ENCODE peak calls at places on chromosomes 13 and 19, in four cellular contexts. C, E, L and I are unnamed samples. For H3K4me1, the result is how much of the 10 kb centered on the place peaks cover.

GRCh38 chr19:43465468-43466120 is at the start of gene LYPD3:
- DNase-seq in E (no peak), C (no peak), L (peak), I (no peak)

GRCh38 chr19:2949939-2950285 is 5.1 kb upstream of the ZNF77 start:
- DNase-seq in C (peak), E (no peak), L (no peak), I (no peak)

GRCh38 chr19:50695251-50696064 is 24.1 kb downstream of the SHANK1 start:
- DNase-seq in L (no peak), E (peak), C (no peak), I (no peak)

GRCh38 chr19:46924874-46925547 is 64.2 kb downstream of the ARHGAP35 start:
- DNase-seq in E (peak), L (no peak), C (peak), I (no peak)

GRCh38 chr13:106261450-106261849 is 274.0 kb downstream of the EFNB2 start:
- DNase-seq in L (no peak), C (no peak), E (no peak), I (no peak)

GRCh38 chr19:51513968-51514367 is 12.4 kb upstream of the SIGLEC12 start:
- DNase-seq in E (no peak), C (no peak), L (no peak), I (no peak)

GRCh38 chr19:1046836-1047695 is 7.2 kb downstream of the ABCA7 start:
- DNase-seq in L (peak), E (no peak), C (no peak), I (no peak)

GRCh38 chr19:7113233-7113632 is 43.7 kb downstream of the ZNF557 start:
- DNase-seq in C (no peak), L (no peak), E (no peak), I (no peak)

GRCh38 chr19:17227798-17228367 is 1.9 kb downstream of the OCEL1 start:
- DNase-seq in L (no peak), C (no peak), E (no peak), I (no peak)

GRCh38 chr19:13963603-13964105 is 11.3 kb downstream of the DCAF15 start:
- DNase-seq in E (no peak), C (no peak), L (no peak), I (no peak)

GRCh38 chr19:14363203-14364097 is 17.8 kb upstream of the ADGRE5 start:
- DNase-seq in L (peak), C (no peak), E (peak), I (peak)

GRCh38 chr13:20125783-20126165 is 35.1 kb downstream of the GJA3 start:
- DNase-seq in E (no peak), L (no peak), C (no peak), I (no peak)

GRCh38 chr19:47231215-47232054 is 436 bp upstream of the BBC3 start:
- DNase-seq in E (peak), C (peak), L (peak), I (peak)

GRCh38 chr19:16657384-16657783 is 2.6 kb downstream of the SMIM7 start:
- DNase-seq in E (no peak), C (no peak), L (no peak), I (no peak)

GRCh38 chr19:3710265-3710812 is 2.2 kb downstream of the TJP3 start:
- DNase-seq in C (no peak), E (no peak), L (peak), I (peak)

GRCh38 chr13:31234729-31235128 is 35.0 kb downstream of the B3GLCT start:
- DNase-seq in C (peak), E (no peak), L (no peak), I (no peak)

GRCh38 chr13:18998389-18998788 is 183.2 kb downstream of the TUBA3C start:
- DNase-seq in C (no peak), L (no peak), E (peak), I (no peak)

GRCh38 chr13:95643009-95643408 is 1.5 kb downstream of the DZIP1 start:
- DNase-seq in L (no peak), E (no peak), C (no peak), I (no peak)

GRCh38 chr13:32040689-32041088 is 9.1 kb downstream of the FRY start:
- DNase-seq in L (no peak), E (no peak), C (no peak), I (no peak)

GRCh38 chr19:8097198-8097597 is 44.6 kb downstream of the CCL25 start:
- DNase-seq in C (no peak), L (no peak), E (no peak), I (no peak)

GRCh38 chr19:56152644-56153043 is 11.6 kb downstream of the ZNF444 start:
- DNase-seq in C (no peak), E (no peak), L (no peak), I (no peak)

GRCh38 chr19:54002495-54003315 is 11.3 kb downstream of the CACNG6 start:
- DNase-seq in C (no peak), E (no peak), L (no peak), I (no peak)

GRCh38 chr13:111329641-111330040 is 9.2 kb downstream of the TEX29 start:
- DNase-seq in E (no peak), C (no peak), L (no peak), I (peak)

GRCh38 chr13:45825124-45825650 is 26.4 kb downstream of the SIAH3 start:
- DNase-seq in E (no peak), C (no peak), L (no peak), I (no peak)

GRCh38 chr19:33368074-33368864 is 5.2 kb upstream of the CEBPG start:
- DNase-seq in L (no peak), C (no peak), E (no peak), I (no peak)

GRCh38 chr19:2244486-2244885 is 4.6 kb upstream of the AMH start:
- DNase-seq in L (no peak), E (no peak), C (no peak), I (no peak)

GRCh38 chr19:34193876-34194275 is 21.6 kb downstream of the LSM14A start:
- DNase-seq in C (no peak), L (no peak), E (no peak), I (no peak)

GRCh38 chr19:3608750-3609322 is 2.2 kb upstream of the TBXA2R start:
- DNase-seq in L (no peak), C (no peak), E (no peak), I (peak)

DNA sequence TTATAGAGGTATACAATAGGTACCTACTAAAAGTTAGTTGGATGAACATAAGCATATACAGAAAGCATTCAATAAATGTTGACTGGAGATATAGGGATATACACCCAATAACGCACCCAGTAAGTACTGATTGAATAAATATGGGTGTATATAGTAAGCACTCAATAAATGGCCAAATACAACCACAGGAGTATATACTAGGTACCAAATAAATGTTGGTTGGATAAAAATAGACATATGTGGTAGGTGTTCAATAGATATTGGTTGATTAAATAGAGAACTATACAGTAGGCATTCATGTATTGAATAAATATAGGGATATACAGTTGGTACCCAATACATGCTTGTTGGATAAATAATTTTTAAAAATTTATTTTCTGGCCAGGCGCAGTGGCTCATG is 9.4 kb downstream of the ANGPTL8 start:
- DNase-seq in C (no peak), E (no peak), L (no peak), I (no peak)
- H3K27ac ChIP-seq in C (no peak), E (no peak), L (no peak), I (no peak)

GRCh38 chr13:113850722-113851479 is 13.0 kb downstream of the GAS6 start:
- DNase-seq in E (no peak), C (no peak), L (no peak), I (no peak)

GRCh38 chr13:113852536-113853517 is 11.0 kb downstream of the GAS6 start:
- DNase-seq in C (no peak), E (no peak), L (no peak), I (peak)

GRCh38 chr13:113853518-113854237 is 10.2 kb downstream of the GAS6 start:
- DNase-seq in L (no peak), C (no peak), E (no peak), I (peak)

GRCh38 chr13:113851480-113851803 is 12.4 kb downstream of the GAS6 start:
- DNase-seq in E (no peak), C (no peak), L (no peak), I (no peak)

GRCh38 chr13:113851826-113852535 is 11.9 kb downstream of the GAS6 start:
- DNase-seq in E (no peak), C (no peak), L (no peak), I (no peak)
- H3K4me1 ChIP-seq in E (under half), C (under half), L (half or more), I (under half)

DNA sequence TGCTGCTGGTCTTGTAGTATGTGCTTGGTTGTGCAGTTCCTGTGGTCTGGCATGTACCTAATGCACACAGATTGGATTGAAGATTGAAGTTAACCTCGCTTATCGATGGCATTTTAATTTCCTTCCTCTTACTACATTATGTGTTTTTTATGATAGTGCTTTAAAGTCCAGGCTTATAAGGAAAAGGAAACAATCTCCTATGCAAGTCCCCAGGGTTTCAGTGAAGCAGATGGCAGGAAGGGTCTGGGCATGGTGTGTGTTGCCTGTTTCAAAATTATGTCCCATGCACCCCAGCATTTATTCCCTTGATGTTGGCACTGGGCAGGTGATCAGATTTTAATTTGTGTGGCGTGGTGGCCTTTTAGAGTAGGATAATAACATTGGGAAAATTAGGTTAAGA is 334.0 kb downstream of the SHISA2 start:
- DNase-seq in C (no peak), E (no peak), L (no peak), I (no peak)
- H3K27ac ChIP-seq in C (no peak), E (no peak), L (no peak), I (no peak)

DNA sequence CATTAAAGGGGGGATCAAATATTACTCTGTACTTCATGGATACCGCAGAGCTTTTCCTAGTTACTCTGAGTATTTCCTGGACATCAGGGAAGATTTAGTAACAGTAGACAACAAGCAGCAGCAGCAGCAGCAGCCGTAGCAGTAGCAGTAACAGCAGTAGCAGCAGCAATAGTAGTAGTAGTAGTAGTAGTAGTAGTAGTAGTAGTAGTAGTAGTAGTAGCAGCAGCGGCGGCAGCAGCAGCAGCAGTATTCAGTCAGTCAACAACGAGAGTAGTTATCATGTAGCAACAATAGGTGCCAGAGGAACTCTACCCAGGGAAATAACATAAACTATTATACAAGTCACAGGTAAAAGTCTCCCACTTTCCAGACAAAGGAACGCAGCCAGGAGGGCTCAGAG is 1.1 kb upstream of the DOCK9 start:
- DNase-seq in L (no peak), C (no peak), E (no peak), I (no peak)
- H3K4me1 ChIP-seq in L (under half), C (under half), E (half or more), I (under half)

DNA sequence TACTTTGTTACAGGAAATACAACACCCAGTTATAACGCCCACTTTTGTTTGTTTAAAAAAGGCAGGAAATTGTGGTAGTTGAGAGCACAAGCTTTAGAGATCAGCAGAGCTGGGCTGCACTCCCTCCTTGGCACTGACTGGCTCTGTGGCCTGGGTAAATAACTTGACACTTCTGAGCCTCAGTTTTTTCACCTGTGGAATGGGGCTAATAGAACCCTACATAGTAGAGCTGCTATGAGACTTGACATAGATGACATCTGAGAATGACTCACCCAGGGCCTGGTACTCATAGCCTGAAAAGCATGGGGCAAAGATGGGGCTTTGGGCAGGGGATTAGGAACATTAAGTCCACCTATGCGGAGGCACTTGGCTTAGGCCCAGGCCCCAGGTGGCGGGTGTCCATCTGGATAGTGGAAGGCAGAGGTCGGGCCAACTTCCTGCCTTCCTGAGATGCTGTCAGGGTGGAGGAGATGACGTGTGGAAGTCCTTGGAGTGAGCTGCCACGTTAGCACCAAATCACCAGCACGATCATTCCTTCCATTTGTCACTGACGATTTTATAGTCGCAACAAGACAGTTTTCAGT is 159.1 kb downstream of the KATNAL1 start:
- DNase-seq in C (peak), L (no peak), E (peak), I (no peak)
- H3K27ac ChIP-seq in C (no peak), L (no peak), E (peak), I (no peak)

DNA sequence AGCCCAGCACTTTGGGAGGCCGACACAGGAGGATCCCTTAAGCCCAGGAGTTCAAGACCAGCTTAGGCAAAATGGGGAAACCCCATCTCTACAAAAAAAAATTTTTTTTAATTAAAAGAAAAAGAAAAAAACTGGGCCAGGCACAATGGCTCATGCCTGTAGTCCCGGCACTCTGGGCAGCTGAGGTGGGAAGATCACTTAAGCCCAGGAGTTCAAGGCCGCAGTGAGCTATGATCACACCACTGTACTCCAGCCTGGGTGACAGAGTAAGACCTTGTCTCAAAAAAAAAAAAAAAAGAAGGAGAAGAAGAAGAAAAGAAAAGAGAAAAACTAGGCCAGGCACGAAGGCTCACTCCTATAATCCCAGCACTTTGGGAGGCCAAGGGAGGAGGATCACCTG is 4.3 kb downstream of the ELL start:
- DNase-seq in L (no peak), C (no peak), E (no peak), I (no peak)
- H3K4me1 ChIP-seq in L (half or more), C (under half), E (under half), I (under half)